ENCODE peak calls at places on chromosomes 5 and 9, in ten cellular contexts. B, D, H, C, A, M, X, V, P and U are unnamed samples.

GRCh38 chr5:52774005-52774410 is 13.7 kb upstream of the ITGA1 start:
- DNase-seq in P (no peak), D (no peak), A (no peak), V (no peak), M (no peak), X (no peak), C (no peak), H (no peak), B (no peak), U (no peak)

GRCh38 chr5:63564789-63565188 is 397.5 kb downstream of the HTR1A start:
- DNase-seq in D (no peak), V (no peak), B (no peak), M (no peak), X (no peak), P (no peak), C (no peak), A (no peak), H (no peak), U (no peak)

GRCh38 chr9:124776952-124777645 is at the start of gene OLFML2A:
- DNase-seq in V (no peak), A (no peak), D (peak), C (no peak), P (no peak), B (no peak), H (no peak), X (peak), M (no peak), U (no peak)

GRCh38 chr5:34028349-34028748 is 14.7 kb downstream of the C1QTNF3 start:
- DNase-seq in V (no peak), H (no peak), C (no peak), B (no peak), P (no peak), A (no peak), M (no peak), X (no peak), D (no peak), U (no peak)

GRCh38 chr5:13251623-13252367 is 692.7 kb downstream of the DNAH5 start:
- DNase-seq in A (peak), C (no peak), V (no peak), M (no peak), D (no peak), X (no peak), P (no peak), H (no peak), B (no peak), U (no peak)

GRCh38 chr9:129386812-129387177 is 208.7 kb upstream of the IER5L start:
- DNase-seq in C (no peak), B (no peak), V (no peak), X (no peak), P (no peak), A (no peak), H (no peak), M (no peak), D (no peak), U (no peak)

GRCh38 chr5:3317051-3317795 is 278.4 kb upstream of the IRX1 start:
- DNase-seq in B (no peak), P (no peak), D (no peak), X (no peak), V (no peak), A (no peak), M (no peak), H (no peak), C (no peak), U (no peak)

GRCh38 chr9:79387091-79387490 is 184.7 kb upstream of the TLE4 start:
- DNase-seq in B (no peak), H (no peak), V (no peak), M (no peak), D (peak), P (no peak), C (no peak), A (no peak), X (no peak), U (no peak)

GRCh38 chr5:179732918-179733763 is 519 bp downstream of the MAML1 start:
- DNase-seq in H (no peak), X (no peak), P (peak), C (peak), D (peak), A (peak), M (no peak), V (peak), B (peak), U (no peak)